ENCODE peak calls at places on chromosome 10, in eight cellular contexts. U is naive thymus-derived CD8-positive, alpha-beta T cell; K is Calu3; M is MCF 10A; Z is HEK293T; H is heart right ventricle; P is activated naive CD8-positive, alpha-beta T cell treated with anti-CD3 and anti-CD28 coated beads, Interleukin-2, amount 10 ng/mL, durations not matched to agents 7 days and 5 days; N is Ammon's horn. W is an unnamed sample.

GRCh38 chr10:117164878-117165556 is 26.9 kb upstream of the VAX1 start:
- DNase-seq in H (no peak), K (no peak), U (no peak), Z (no peak), N (no peak), P (peak; percentile 31), M (no peak), W (no peak)

GRCh38 chr10:125811251-125811650 is 11.8 kb downstream of the UROS start:
- DNase-seq in N (no peak), Z (peak; percentile 9), K (no peak), P (no peak), M (no peak), U (no peak), H (no peak), W (no peak)

GRCh38 chr10:69715156-69715898 is 85.3 kb downstream of the FAM241B start:
- DNase-seq in K (no peak), H (no peak), M (peak; percentile 50), P (no peak), Z (no peak), U (no peak), N (no peak), W (no peak)

GRCh38 chr10:17412323-17412722 is 42.1 kb downstream of the ST8SIA6 start:
- DNase-seq in K (peak; percentile 12), P (no peak), H (no peak), Z (peak; percentile 20), M (peak; percentile 36), N (no peak), U (no peak), W (no peak)

GRCh38 chr10:4281207-4281825 is 496.3 kb upstream of the KLF6 start:
- DNase-seq in M (no peak), N (no peak), P (no peak), U (no peak), K (no peak), H (no peak), Z (no peak), W (no peak)

GRCh38 chr10:33314788-33315561 is 19.5 kb downstream of the NRP1 start:
- DNase-seq in M (peak; percentile 88), K (no peak), H (no peak), N (no peak), P (no peak), Z (no peak), U (no peak), W (no peak)

GRCh38 chr10:17120711-17121110 is 8.9 kb downstream of the CUBN start:
- DNase-seq in H (no peak), Z (no peak), M (no peak), P (no peak), K (no peak), N (no peak), U (no peak), W (no peak)

GRCh38 chr10:17001961-17002749 is 127.5 kb downstream of the CUBN start:
- DNase-seq in U (peak; percentile 35), Z (no peak), M (peak; percentile 58), N (peak; percentile 40), P (no peak), H (peak; percentile 29), K (no peak), W (no peak)

GRCh38 chr10:6721964-6722615 is 142.0 kb upstream of the PRKCQ start:
- DNase-seq in M (peak; percentile 96), K (peak; percentile 59), Z (no peak), H (no peak), P (no peak), U (no peak), N (no peak), W (no peak)

GRCh38 chr10:125629758-125630376 is 53.1 kb downstream of the TEX36 start:
- DNase-seq in H (no peak), U (no peak), Z (peak; percentile 68), K (peak; percentile 24), M (peak; percentile 63), N (no peak), P (no peak), W (peak; percentile 49)

GRCh38 chr10:72340510-72340895 is 14.2 kb downstream of the DNAJB12 start:
- DNase-seq in N (peak; percentile 68), Z (peak; percentile 80), M (peak; percentile 68), U (peak; percentile 77), P (peak; percentile 85), K (peak; percentile 87), H (peak; percentile 72), W (peak; percentile 81)

GRCh38 chr10:21065621-21066248 is 168.6 kb upstream of the NEBL start:
- DNase-seq in U (no peak), M (no peak), Z (no peak), N (no peak), K (no peak), P (no peak), H (no peak), W (no peak)

GRCh38 chr10:33509231-33509871 is 174.9 kb upstream of the NRP1 start:
- DNase-seq in K (peak; percentile 75), P (no peak), Z (peak; percentile 13), M (peak; percentile 89), U (no peak), H (no peak), N (peak; percentile 32), W (no peak)

GRCh38 chr10:114806572-114807391 is 14.8 kb upstream of the FHIP2A start:
- DNase-seq in Z (no peak), P (no peak), H (no peak), M (no peak), N (no peak), K (no peak), U (no peak), W (no peak)

GRCh38 chr10:96299383-96299782 is 4.9 kb upstream of the DNTT start:
- DNase-seq in N (no peak), Z (no peak), M (no peak), U (peak; percentile 76), P (no peak), K (no peak), H (no peak), W (no peak)

GRCh38 chr10:6674282-6674681 is 94.2 kb upstream of the PRKCQ start:
- DNase-seq in M (no peak), H (no peak), U (no peak), Z (no peak), N (no peak), K (no peak), P (no peak), W (no peak)

GRCh38 chr10:130073912-130074311 is 36.7 kb downstream of the C10orf143 start:
- DNase-seq in P (no peak), H (no peak), K (no peak), U (no peak), N (no peak), Z (no peak), M (no peak), W (no peak)

GRCh38 chr10:121832647-121833046 is 95.2 kb downstream of the ATE1 start:
- DNase-seq in K (no peak), M (no peak), Z (no peak), N (no peak), U (no peak), H (no peak), P (no peak), W (no peak)

GRCh38 chr10:122476034-122476695 is 14.8 kb downstream of the HTRA1 start:
- DNase-seq in M (peak; percentile 51), H (no peak), P (no peak), K (no peak), Z (no peak), N (no peak), U (no peak), W (no peak)

GRCh38 chr10:79315602-79315920 is 31.7 kb upstream of the PPIF start:
- DNase-seq in H (no peak), Z (no peak), P (no peak), M (no peak), N (no peak), K (no peak), U (no peak), W (no peak)

W was measured in cerebellum.